ENCODE peak calls at places on chromosomes 5 and 9, in four cellular contexts. V, S, R and D are unnamed samples.

GRCh38 chr5:68489556-68489955 is 274.0 kb downstream of the PIK3R1 start:
- DNase-seq in V (no peak), S (no peak), R (no peak), D (no peak)

GRCh38 chr5:150148408-150148927 is 7.2 kb downstream of the PDGFRB start:
- DNase-seq in V (peak; percentile 46), S (no peak), R (no peak), D (no peak)

GRCh38 chr5:14410068-14410941 is 171.3 kb upstream of the OTULINL start:
- DNase-seq in V (no peak), S (no peak), R (no peak), D (no peak)

GRCh38 chr5:17154211-17154996 is 63.0 kb upstream of the BASP1 start:
- DNase-seq in V (peak; percentile 99), S (peak; percentile 62), R (peak; percentile 22), D (peak; percentile 91)

GRCh38 chr5:78912085-78912771 is 72.9 kb downstream of the ARSB start:
- DNase-seq in V (no peak), S (no peak), R (no peak), D (no peak)

GRCh38 chr9:77495834-77496671 is 152.1 kb downstream of the GNA14 start:
- DNase-seq in V (peak; percentile 79), S (peak; percentile 44), R (no peak), D (peak; percentile 15)

GRCh38 chr9:35406183-35406959 is 83.5 kb upstream of the RUSC2 start:
- DNase-seq in V (no peak), S (no peak), R (no peak), D (peak; percentile 69)

GRCh38 chr9:108704156-108704852 is 151.5 kb downstream of the ACTL7B start:
- DNase-seq in V (peak; percentile 40), S (no peak), R (no peak), D (peak; percentile 44)

GRCh38 chr5:16870878-16871277 is 65.2 kb downstream of the MYO10 start:
- DNase-seq in V (no peak), S (no peak), R (no peak), D (no peak)

GRCh38 chr9:98062161-98062560 is 5.6 kb downstream of the NANS start:
- DNase-seq in V (no peak), S (no peak), R (no peak), D (no peak)

GRCh38 chr9:129998491-129999122 is 44.4 kb downstream of the FNBP1 start:
- DNase-seq in V (no peak), S (no peak), R (no peak), D (no peak)
- H3K4me3 ChIP-seq in V (no peak overlapping the region), S (no peak overlapping the region), R (no peak overlapping the region), D (no peak overlapping the region)

GRCh38 chr9:107465467-107466451 is 23.8 kb downstream of the KLF4 start:
- DNase-seq in V (peak; percentile 55), S (no peak), R (no peak), D (peak; percentile 69)
- H3K4me3 ChIP-seq in V (peak overlapping the region; percentile 85), S (peak overlapping the region; percentile 56), R (peak overlapping the region; percentile 66), D (peak overlapping the region; percentile 62)

DNA sequence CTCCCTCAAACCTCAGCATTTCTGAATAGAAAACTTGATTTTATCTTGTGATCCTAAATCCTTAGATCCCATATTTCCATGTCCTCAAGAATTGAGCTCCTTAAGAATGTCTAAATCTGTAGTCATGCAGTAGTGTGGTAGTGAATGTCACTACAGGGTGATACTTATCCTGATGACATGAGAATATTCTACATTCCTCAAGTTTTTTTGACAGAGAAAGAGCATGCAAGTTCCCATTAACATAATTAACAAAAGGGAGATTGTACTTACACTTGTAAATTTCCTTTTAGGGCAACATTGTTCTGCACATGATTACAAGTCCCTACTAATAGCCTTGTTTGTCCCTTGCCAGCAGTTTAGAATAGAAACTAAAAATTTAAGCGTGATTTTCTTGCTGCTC is 352.3 kb downstream of the PTPRD start:
- DNase-seq in V (no peak), S (no peak), R (no peak), D (no peak)
- H3K4me3 ChIP-seq in V (no peak overlapping the region), S (no peak overlapping the region), R (no peak overlapping the region), D (no peak overlapping the region)

GRCh38 chr5:8436919-8437318 is 568.0 kb downstream of the MTRR start:
- DNase-seq in V (peak; percentile 92), S (no peak), R (no peak), D (no peak)
- H3K4me3 ChIP-seq in V (no peak overlapping the region), S (no peak overlapping the region), R (no peak overlapping the region), D (no peak overlapping the region)

GRCh38 chr9:19471737-19472648 is 63.2 kb downstream of the ACER2 start:
- DNase-seq in V (peak; percentile 73), S (no peak), R (no peak), D (peak; percentile 41)
- H3K4me3 ChIP-seq in V (peak overlapping the region; percentile 35), S (no peak overlapping the region), R (no peak overlapping the region), D (no peak overlapping the region)

GRCh38 chr5:111447822-111448221 is 64.5 kb downstream of the STARD4 start:
- DNase-seq in V (no peak), S (no peak), R (no peak), D (no peak)

GRCh38 chr5:111453290-111453689 is 59.0 kb downstream of the STARD4 start:
- DNase-seq in V (no peak), S (no peak), R (no peak), D (no peak)

GRCh38 chr5:111454198-111454606 is 58.1 kb downstream of the STARD4 start:
- DNase-seq in V (peak; percentile 10), S (peak; percentile 15), R (no peak), D (peak; percentile 25)

GRCh38 chr5:111453747-111454146 is 58.6 kb downstream of the STARD4 start:
- DNase-seq in V (no peak), S (peak; percentile 11), R (no peak), D (peak; percentile 68)
- H3K4me3 ChIP-seq in V (no peak overlapping the region), S (no peak overlapping the region), R (no peak overlapping the region), D (no peak overlapping the region)

GRCh38 chr5:129904102-129904666 is at the start of gene CHSY3:
- DNase-seq in V (peak; percentile 54), S (peak; percentile 56), R (no peak), D (peak; percentile 86)
- H3K4me3 ChIP-seq in V (peak within 1 kb of the TSS; percentile 69), S (peak within 1 kb of the TSS; percentile 76), R (peak within 1 kb of the TSS; percentile 55), D (peak within 1 kb of the TSS; percentile 48)

GRCh38 chr5:139636207-139636792 is 11.8 kb upstream of the CXXC5 start:
- DNase-seq in V (no peak), S (no peak), R (no peak), D (peak; percentile 66)

GRCh38 chr5:139638736-139639618 is 9.2 kb upstream of the CXXC5 start:
- DNase-seq in V (no peak), S (no peak), R (no peak), D (peak; percentile 2)

GRCh38 chr5:139638090-139638735 is 9.9 kb upstream of the CXXC5 start:
- DNase-seq in V (peak; percentile 73), S (no peak), R (no peak), D (no peak)

GRCh38 chr5:139636975-139637408 is 11.2 kb upstream of the CXXC5 start:
- DNase-seq in V (peak; percentile 42), S (no peak), R (no peak), D (peak; percentile 66)

DNA sequence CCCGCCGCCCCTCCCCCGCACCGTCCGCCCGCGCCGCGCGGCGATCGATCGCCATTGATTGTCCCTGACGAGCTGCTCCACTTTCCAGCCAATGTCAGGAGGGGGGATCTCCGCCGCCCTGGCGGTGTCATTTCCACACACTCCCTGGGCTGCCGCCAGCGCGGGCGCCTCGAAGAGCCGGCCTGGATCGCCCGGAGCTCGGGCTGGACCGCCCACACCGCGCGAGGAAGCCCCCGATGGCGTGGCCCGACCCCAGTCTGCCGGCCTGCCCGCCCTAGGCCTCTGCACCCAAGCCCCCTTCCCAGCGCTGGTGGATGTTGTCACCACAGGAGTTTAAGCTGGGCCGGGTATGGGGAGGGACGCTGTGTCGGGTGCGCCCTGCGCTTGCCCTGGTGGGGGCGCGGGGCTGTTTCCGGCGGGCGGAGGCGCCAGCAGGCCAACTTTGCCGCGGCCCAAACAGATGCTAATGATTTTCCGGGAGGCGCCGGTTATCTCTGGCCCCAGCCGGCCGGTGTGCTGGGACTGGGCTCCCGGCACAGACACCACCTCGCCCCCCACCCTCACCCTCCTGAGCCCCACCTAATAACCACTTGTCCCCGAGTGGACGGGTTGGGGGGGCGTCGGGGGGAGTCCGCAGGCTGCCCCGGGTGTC is 10.6 kb upstream of the CXXC5 start:
- DNase-seq in V (peak; percentile 78), S (no peak), R (no peak), D (peak; percentile 52)
- H3K4me3 ChIP-seq in V (peak overlapping the region; percentile 68), S (peak overlapping the region; percentile 41), R (peak overlapping the region; percentile 54), D (no peak overlapping the region)